ENCODE peak calls at places on chromosomes 16 and 17, in four cellular contexts. S is H1, D is IMR-90, A is H9. F is an unnamed sample.
A peak's percentile ranks its signal among the peaks of the same experiment; 100 is the strongest.

GRCh38 chr17:65013613-65014391 is 42.7 kb downstream of the GNA13 start:
- DNase-seq in A (no peak), S (no peak), D (peak; percentile 93), F (peak; percentile 18)

GRCh38 chr16:17776888-17777287 is 306.1 kb upstream of the XYLT1 start:
- DNase-seq in S (no peak), A (no peak), D (no peak), F (no peak)

GRCh38 chr16:27718767-27719445 is 169.0 kb downstream of the KATNIP start:
- DNase-seq in A (no peak), S (no peak), D (no peak), F (no peak)

GRCh38 chr16:84153660-84154214 is 8.6 kb downstream of the DNAAF1 start:
- DNase-seq in A (no peak), D (peak; percentile 16), S (no peak), F (no peak)

GRCh38 chr17:82367724-82368524 is 3.6 kb upstream of the UTS2R start:
- DNase-seq in D (peak; percentile 11), S (peak; percentile 49), A (peak; percentile 92), F (peak; percentile 75)

GRCh38 chr16:35492225-35492624 is 2032.8 kb downstream of the TP53TG3F start:
- DNase-seq in D (no peak), A (no peak), S (no peak), F (no peak)

GRCh38 chr16:2784536-2785100 is 2.7 kb downstream of the PRSS33 start:
- DNase-seq in A (peak; percentile 30), S (no peak), D (no peak), F (no peak)

GRCh38 chr16:8962393-8963009 is 1.2 kb downstream of the USP7 start:
- DNase-seq in D (no peak), A (no peak), S (no peak), F (peak; percentile 39)

GRCh38 chr16:51276335-51276734 is 125.3 kb upstream of the SALL1 start:
- DNase-seq in S (no peak), A (no peak), D (no peak), F (no peak)

GRCh38 chr16:58031016-58031800 is 5.7 kb downstream of the MMP15 start:
- DNase-seq in D (no peak), S (no peak), A (no peak), F (peak; percentile 23)

GRCh38 chr16:3089717-3090592 is 9.1 kb downstream of the ZSCAN10 start:
- DNase-seq in A (no peak), S (no peak), D (no peak), F (no peak)

GRCh38 chr17:35079547-35079946 is 16.0 kb upstream of the RFFL start:
- DNase-seq in A (no peak), S (no peak), D (peak; percentile 51), F (no peak)

GRCh38 chr17:41773190-41773588 is 13.3 kb downstream of the JUP start:
- DNase-seq in D (peak; percentile 91), A (peak; percentile 80), S (no peak), F (peak; percentile 82)

GRCh38 chr16:57446530-57447141 is 549 bp downstream of the CIAPIN1 start:
- DNase-seq in A (no peak), S (no peak), D (peak; percentile 4), F (peak; percentile 40)

GRCh38 chr17:68356520-68356919 is 65.2 kb downstream of the ARSG start:
- DNase-seq in D (no peak), A (no peak), S (no peak), F (no peak)

GRCh38 chr17:77677210-77677609 is 281.3 kb upstream of the TNRC6C start:
- DNase-seq in S (no peak), A (no peak), D (no peak), F (no peak)

GRCh38 chr16:67162439-67163163 is 1.9 kb upstream of the HSF4 start:
- DNase-seq in D (no peak), S (no peak), A (no peak), F (peak; percentile 26)

GRCh38 chr17:73341350-73342056 is 29.7 kb upstream of the CDC42EP4 start:
- DNase-seq in A (no peak), S (no peak), D (no peak), F (no peak)

GRCh38 chr17:73338566-73339247 is 26.9 kb upstream of the CDC42EP4 start:
- DNase-seq in S (no peak), D (no peak), A (no peak), F (no peak)

GRCh38 chr17:73342057-73342522 is 30.3 kb upstream of the CDC42EP4 start:
- DNase-seq in S (peak; percentile 70), A (peak; percentile 96), D (peak; percentile 88), F (peak; percentile 96)

GRCh38 chr17:73338050-73338491 is 26.3 kb upstream of the CDC42EP4 start:
- DNase-seq in D (peak; percentile 77), A (no peak), S (no peak), F (no peak)

DNA sequence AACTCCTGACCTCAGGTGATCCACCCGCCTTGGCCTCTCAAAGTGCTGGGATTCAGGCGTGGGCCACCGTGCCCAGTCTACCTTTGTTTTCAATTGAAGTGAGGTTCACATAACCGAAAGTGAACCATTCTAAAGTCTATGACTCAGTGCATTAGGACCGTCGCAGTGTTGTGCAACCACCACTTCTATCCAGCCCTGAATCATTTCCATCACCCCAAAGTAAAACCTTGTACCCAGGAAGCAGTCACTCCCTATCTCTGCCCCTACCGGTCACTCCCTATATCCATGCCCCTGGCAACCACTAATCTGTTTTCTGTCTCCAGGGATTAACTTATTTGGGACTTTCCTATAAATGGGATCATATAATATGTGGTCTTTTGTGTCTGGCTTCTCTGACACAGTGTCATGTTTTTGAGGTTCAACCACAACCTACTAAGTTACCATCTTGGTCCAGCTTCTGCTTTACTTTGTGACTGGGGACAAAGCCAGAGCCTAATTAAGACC is 28.3 kb upstream of the CDC42EP4 start:
- DNase-seq in S (no peak), D (peak; percentile 95), A (no peak), F (no peak)
- H3K56ac ChIP-seq in S (no peak overlapping the region), D (no peak overlapping the region), A (no peak overlapping the region), F (no peak overlapping the region)

GRCh38 chr17:51700011-51700760 is 439.8 kb downstream of the UTP18 start:
- DNase-seq in A (no peak), S (no peak), D (no peak), F (no peak)
- H3K23ac ChIP-seq in A (no peak overlapping the region), S (no peak overlapping the region), D (no peak overlapping the region), F (no peak overlapping the region)

GRCh38 chr17:39578272-39578671 is 29.4 kb downstream of the NEUROD2 start:
- DNase-seq in S (no peak), D (no peak), A (no peak), F (no peak)

GRCh38 chr17:39582658-39583057 is 25.1 kb downstream of the NEUROD2 start:
- DNase-seq in D (no peak), A (no peak), S (no peak), F (no peak)

GRCh38 chr17:39580082-39580468 is 27.6 kb downstream of the NEUROD2 start:
- DNase-seq in D (no peak), A (no peak), S (no peak), F (no peak)

GRCh38 chr17:39581071-39581831 is 26.5 kb downstream of the NEUROD2 start:
- DNase-seq in A (no peak), D (no peak), S (no peak), F (no peak)

GRCh38 chr17:39579318-39580081 is 28.2 kb downstream of the NEUROD2 start:
- DNase-seq in S (no peak), D (no peak), A (peak; percentile 92), F (peak; percentile 32)
- H3K56ac ChIP-seq in S (no peak overlapping the region), D (no peak overlapping the region), A (no peak overlapping the region), F (peak overlapping the region; percentile 62)

GRCh38 chr16:1200014-1200627 is 24.9 kb downstream of the TPSG1 start:
- DNase-seq in D (no peak), S (no peak), A (no peak), F (no peak)
- H3K23ac ChIP-seq in D (no peak overlapping the region), S (no peak overlapping the region), A (no peak overlapping the region), F (no peak overlapping the region)

DNA sequence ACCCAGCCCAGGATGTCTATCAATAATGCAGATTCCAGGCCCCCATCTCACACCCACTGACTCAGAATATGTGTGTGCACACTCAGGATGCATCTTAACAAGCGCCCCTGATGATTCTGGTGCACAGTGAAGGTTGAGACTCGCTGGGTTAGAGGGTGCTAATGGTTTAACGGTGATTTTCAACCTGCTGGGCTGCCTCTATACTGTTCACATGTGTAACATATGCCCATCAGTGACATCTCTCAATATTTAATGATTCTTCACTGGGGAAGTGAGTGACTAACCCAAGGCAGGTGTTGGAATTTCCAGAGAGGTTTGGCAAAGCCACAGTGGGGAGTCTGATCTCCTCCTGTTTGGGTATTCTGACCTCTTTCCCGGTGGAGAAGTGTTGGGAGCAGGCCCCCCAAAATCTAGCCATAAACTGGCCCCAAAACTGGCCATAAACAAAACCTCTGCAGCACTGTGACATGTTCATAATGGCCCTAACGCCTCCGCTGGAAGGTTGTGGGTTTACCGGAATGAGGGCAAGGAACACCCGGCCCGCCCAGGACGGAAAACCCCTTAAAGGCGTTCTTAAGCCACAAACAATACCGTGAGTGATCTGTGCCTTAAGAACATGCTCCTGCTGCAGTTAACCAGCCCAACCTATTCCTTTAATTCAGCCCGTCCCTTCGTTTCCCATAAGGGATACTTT is 4.1 kb upstream of the DOC2B start:
- DNase-seq in A (no peak), D (no peak), S (no peak), F (no peak)
- H3K56ac ChIP-seq in A (no peak overlapping the region), D (no peak overlapping the region), S (no peak overlapping the region), F (no peak overlapping the region)

GRCh38 chr17:1724351-1724868 is at the start of gene WDR81:
- DNase-seq in A (peak; percentile 94), S (no peak), D (peak; percentile 79), F (peak; percentile 86)
- H3K23ac ChIP-seq in A (no peak within 1 kb of the TSS), S (no peak within 1 kb of the TSS), D (peak within 1 kb of the TSS; percentile 74), F (peak within 1 kb of the TSS; percentile 1)

GRCh38 chr16:48210747-48211146 is 33.4 kb upstream of the LONP2 start:
- DNase-seq in S (no peak), D (no peak), A (no peak), F (no peak)
- H3K56ac ChIP-seq in S (no peak overlapping the region), D (no peak overlapping the region), A (no peak overlapping the region), F (no peak overlapping the region)

DNA sequence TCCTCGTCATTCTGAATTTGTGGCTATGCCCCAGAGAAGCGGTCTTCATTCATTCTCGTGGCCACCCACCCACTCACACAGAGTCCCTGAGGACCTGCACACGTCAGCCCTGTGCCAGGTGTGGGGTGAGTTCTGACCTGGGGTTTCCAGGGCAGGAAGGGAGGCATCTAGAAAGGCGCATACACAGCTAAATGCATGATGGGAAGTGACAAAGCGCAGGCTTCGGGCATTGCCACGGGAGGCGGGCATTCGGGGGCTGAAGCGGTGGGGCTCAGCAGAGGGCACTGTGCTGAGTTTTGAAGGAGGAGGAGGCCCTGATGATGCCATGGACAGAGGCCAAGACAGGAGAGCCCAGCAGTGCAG is 10.9 kb downstream of the UBALD2 start:
- DNase-seq in S (no peak), A (no peak), D (no peak), F (no peak)
- H3K23ac ChIP-seq in S (no peak overlapping the region), A (no peak overlapping the region), D (no peak overlapping the region), F (no peak overlapping the region)

F was measured in mesendoderm.